ENCODE peak calls at places on chromosomes 11 and 22, in eight cellular contexts. I is Calu3, R is right atrium auricular region, U is neural crest cell, Q is B cell, C is GM13976, A is nephron progenitor cell, O is brain microvascular endothelial cell. B is an unnamed sample.

GRCh38 chr22:43449205-43449830 is 37.5 kb downstream of the MPPED1 start:
- DNase-seq in U (no peak), A (peak), I (no peak), C (no peak), R (no peak), O (no peak), Q (no peak), B (no peak)

GRCh38 chr11:44614281-44614680 is 48.8 kb downstream of the CD82 start:
- DNase-seq in I (no peak), R (no peak), Q (no peak), C (no peak), O (no peak), A (no peak), U (no peak), B (no peak)

GRCh38 chr11:27305751-27306150 is 57.3 kb downstream of the CCDC34 start:
- DNase-seq in U (no peak), R (no peak), A (no peak), O (no peak), Q (no peak), C (no peak), I (no peak), B (no peak)

GRCh38 chr11:76793391-76793811 is 10.2 kb downstream of the TSKU start:
- DNase-seq in U (no peak), A (no peak), O (no peak), R (peak), Q (no peak), I (no peak), C (peak), B (no peak)

GRCh38 chr22:19606332-19607197 is 82.4 kb upstream of the CLDN5 start:
- DNase-seq in I (no peak), O (no peak), C (no peak), A (no peak), Q (no peak), R (no peak), U (no peak), B (no peak)

GRCh38 chr11:31986201-31986889 is 104.5 kb upstream of the RCN1 start:
- DNase-seq in I (no peak), R (no peak), O (no peak), C (no peak), A (no peak), U (no peak), Q (no peak), B (no peak)

GRCh38 chr11:72352859-72353551 is 81.3 kb downstream of the CLPB start:
- DNase-seq in Q (no peak), I (no peak), C (peak), U (peak), R (no peak), O (peak), A (peak), B (peak)

GRCh38 chr11:45233121-45233803 is 52.9 kb downstream of the SYT13 start:
- DNase-seq in Q (peak), U (peak), C (peak), R (peak), A (peak), I (peak), O (peak), B (peak)

GRCh38 chr11:133794205-133794604 is 51.1 kb downstream of the SPATA19 start:
- DNase-seq in O (no peak), Q (no peak), A (no peak), I (no peak), C (no peak), U (no peak), R (no peak), B (no peak)

GRCh38 chr11:11280826-11281225 is 72.2 kb downstream of the CSNK2A3 start:
- DNase-seq in A (no peak), C (no peak), I (no peak), O (no peak), U (no peak), R (no peak), Q (no peak), B (no peak)

GRCh38 chr11:127713226-127713625 is 712.7 kb upstream of the KIRREL3 start:
- DNase-seq in C (no peak), O (no peak), Q (no peak), I (no peak), A (no peak), R (no peak), U (no peak), B (no peak)

GRCh38 chr22:42887523-42888507 is 30.7 kb upstream of the ARFGAP3 start:
- DNase-seq in R (no peak), Q (no peak), U (no peak), A (no peak), I (peak), O (no peak), C (no peak), B (no peak)

GRCh38 chr22:49693416-49693815 is 134.3 kb downstream of the BRD1 start:
- DNase-seq in U (no peak), C (no peak), R (no peak), I (no peak), O (no peak), A (no peak), Q (no peak), B (no peak)

GRCh38 chr11:17544181-17544622 is at the start of gene USH1C:
- DNase-seq in C (no peak), I (peak), O (no peak), R (no peak), U (peak), Q (peak), A (peak), B (no peak)

GRCh38 chr22:42621505-42622002 is 6.9 kb upstream of the POLDIP3 start:
- DNase-seq in Q (peak), A (peak), C (peak), O (peak), R (peak), U (peak), I (peak), B (peak)

GRCh38 chr11:15635501-15635900 is 520.8 kb downstream of the INSC start:
- DNase-seq in Q (no peak), C (no peak), R (no peak), I (no peak), U (no peak), O (no peak), A (no peak), B (no peak)

GRCh38 chr11:12232819-12233601 is 122.6 kb downstream of the MICAL2 start:
- DNase-seq in Q (no peak), U (no peak), I (no peak), R (no peak), C (no peak), O (peak), A (no peak), B (no peak)

GRCh38 chr11:74780277-74780870 is 31.7 kb downstream of the RNF169 start:
- DNase-seq in A (no peak), C (no peak), U (no peak), I (no peak), R (no peak), O (no peak), Q (no peak), B (no peak)

GRCh38 chr11:126355926-126356897 is 726 bp downstream of the ST3GAL4 start:
- DNase-seq in R (no peak), I (no peak), Q (peak), A (no peak), U (no peak), O (no peak), C (peak), B (peak)

GRCh38 chr22:46586123-46586519 is 34.1 kb upstream of the GRAMD4 start:
- DNase-seq in Q (no peak), R (no peak), A (no peak), C (no peak), I (no peak), O (no peak), U (no peak), B (no peak)

GRCh38 chr11:78460468-78460867 is 42.8 kb upstream of the GAB2 start:
- DNase-seq in R (no peak), U (no peak), O (peak), I (no peak), Q (no peak), A (no peak), C (peak), B (no peak)

GRCh38 chr11:120717623-120718022 is 206.1 kb downstream of the GRIK4 start:
- DNase-seq in O (no peak), A (no peak), Q (no peak), R (no peak), C (no peak), U (no peak), I (no peak), B (no peak)

GRCh38 chr11:30919389-30920172 is 333.4 kb upstream of the MPPED2 start:
- DNase-seq in A (no peak), C (no peak), I (no peak), R (no peak), O (no peak), U (no peak), Q (no peak), B (no peak)

GRCh38 chr11:30911247-30911646 is 325.1 kb upstream of the MPPED2 start:
- DNase-seq in I (no peak), A (no peak), O (no peak), R (no peak), Q (no peak), C (no peak), U (no peak), B (no peak)

GRCh38 chr11:30917859-30918478 is 331.8 kb upstream of the MPPED2 start:
- DNase-seq in R (no peak), A (peak), O (peak), Q (peak), U (peak), C (peak), I (peak), B (no peak)

GRCh38 chr11:30916764-30917163 is 330.6 kb upstream of the MPPED2 start:
- DNase-seq in Q (no peak), I (no peak), C (no peak), U (no peak), O (no peak), R (no peak), A (no peak), B (no peak)

DNA sequence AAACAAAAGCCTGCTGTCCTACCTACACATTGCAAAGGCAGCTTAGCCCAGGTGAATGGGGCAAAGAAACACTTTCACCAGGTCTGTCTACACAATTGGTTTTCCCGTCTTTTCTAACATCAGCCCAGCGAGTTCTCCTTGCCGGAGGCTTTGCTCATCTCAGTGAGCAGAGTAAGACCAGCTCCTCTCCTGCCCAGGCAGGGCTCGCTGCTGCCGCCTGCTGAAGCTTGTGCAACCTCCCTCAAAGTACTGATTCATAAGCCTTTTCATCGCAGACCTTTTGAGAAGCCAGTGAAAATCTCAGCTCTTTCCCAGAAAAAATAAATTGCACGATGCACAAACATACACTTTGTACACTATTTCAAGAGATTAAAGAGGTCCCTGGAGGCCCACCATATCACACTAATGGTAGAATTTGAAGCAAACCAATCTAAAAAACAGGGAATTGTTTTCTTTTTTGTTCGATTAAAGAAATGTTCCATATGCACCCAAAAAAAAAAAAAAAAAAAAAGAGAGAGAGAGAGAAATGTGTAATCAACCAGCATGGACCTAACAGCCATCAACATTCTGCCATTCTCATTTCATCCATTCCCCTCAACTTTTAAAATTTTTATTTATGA is 328.1 kb upstream of the MPPED2 start:
- DNase-seq in C (peak), U (peak), O (peak), A (peak), Q (peak), I (peak), R (peak), B (peak)
- TF ChIP-seq CTCF in C (peak), U (peak), O (peak), A (peak), Q (no peak), I (peak), R (peak), B (no peak)

GRCh38 chr11:24234822-24235508 is 261.9 kb upstream of the LUZP2 start:
- DNase-seq in I (peak), C (no peak), U (no peak), R (no peak), Q (no peak), A (no peak), O (peak), B (no peak)
- TF ChIP-seq CTCF in I (no peak), C (no peak), U (no peak), R (no peak), Q (no peak), A (no peak), O (peak), B (no peak)

DNA sequence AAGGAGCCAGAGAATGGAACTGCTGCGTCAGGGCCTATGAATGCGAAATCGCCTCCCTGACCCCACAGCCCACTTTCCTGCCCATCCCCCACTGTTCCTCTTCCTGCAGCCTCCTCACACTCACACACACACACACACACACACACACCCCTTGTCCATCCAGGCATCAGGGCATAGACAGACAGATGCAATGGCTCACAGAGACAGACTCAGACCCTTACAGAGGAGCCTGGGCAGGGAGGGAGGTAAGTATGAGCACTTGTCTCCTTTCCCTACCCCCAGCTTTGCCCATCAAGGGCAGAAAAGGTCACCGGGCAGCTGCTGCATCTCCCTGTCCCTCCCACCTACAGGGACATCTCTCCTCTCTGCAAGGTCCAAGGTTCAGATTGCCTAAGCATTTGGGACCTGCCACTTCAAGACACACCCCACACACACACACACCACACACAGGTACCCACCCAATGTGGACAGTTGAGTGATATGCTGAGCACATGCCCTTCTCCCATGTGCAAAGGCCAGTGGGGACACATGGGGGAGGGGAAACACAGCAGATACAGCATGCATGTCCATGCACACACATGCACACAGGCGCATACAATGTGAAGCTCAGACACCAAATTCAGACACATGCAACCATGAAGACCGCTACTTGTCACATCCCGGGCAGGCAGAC is 2.0 kb upstream of the NRXN2 start:
- DNase-seq in R (no peak), Q (no peak), O (no peak), U (no peak), A (no peak), C (no peak), I (no peak), B (no peak)
- TF ChIP-seq CTCF in R (no peak), Q (no peak), O (no peak), U (no peak), A (no peak), C (no peak), I (no peak), B (no peak)

DNA sequence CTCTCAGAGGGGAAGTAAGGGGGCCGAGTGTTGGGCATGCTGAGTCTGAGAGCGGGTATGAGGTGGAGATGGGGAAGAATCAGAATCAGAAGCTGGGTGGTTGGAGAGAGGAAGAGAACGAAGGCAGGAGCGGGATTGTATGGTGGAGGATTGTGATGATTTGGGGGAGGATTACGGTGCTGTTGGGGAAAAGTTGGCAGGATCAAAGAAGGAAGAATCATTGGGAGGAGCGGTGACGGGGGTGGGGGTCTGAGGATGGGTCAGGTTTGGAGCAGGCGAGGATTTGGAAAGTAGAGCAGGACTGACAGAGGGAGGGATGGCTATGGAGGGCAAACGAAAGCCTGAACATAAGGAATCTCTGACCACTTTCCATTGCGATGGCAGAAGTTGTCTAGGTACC is 22.1 kb downstream of the ZNF195 start:
- DNase-seq in O (no peak), I (no peak), R (no peak), Q (no peak), U (no peak), C (no peak), A (no peak), B (no peak)
- TF ChIP-seq CTCF in O (no peak), I (no peak), R (no peak), Q (no peak), U (no peak), C (no peak), A (no peak), B (no peak)

GRCh38 chr11:57751676-57752253 is at the start of gene BTBD18:
- DNase-seq in R (no peak), I (peak), A (no peak), Q (peak), O (peak), C (peak), U (no peak), B (no peak)
- TF ChIP-seq CTCF in R (peak), I (peak), A (peak), Q (peak), O (peak), C (peak), U (peak), B (no peak)

GRCh38 chr11:68509105-68509504 is 48.6 kb downstream of the PPP6R3 start:
- DNase-seq in I (no peak), Q (no peak), R (no peak), O (no peak), A (no peak), U (no peak), C (no peak), B (no peak)

GRCh38 chr11:68504432-68505066 is 44.0 kb downstream of the PPP6R3 start:
- DNase-seq in A (no peak), C (no peak), R (no peak), I (no peak), U (no peak), O (no peak), Q (no peak), B (no peak)

GRCh38 chr11:68508425-68508824 is 47.9 kb downstream of the PPP6R3 start:
- DNase-seq in O (no peak), Q (no peak), R (no peak), I (no peak), U (no peak), C (no peak), A (no peak), B (no peak)

GRCh38 chr11:68505596-68505995 is 45.0 kb downstream of the PPP6R3 start:
- DNase-seq in C (no peak), R (no peak), I (no peak), O (peak), Q (no peak), U (no peak), A (no peak), B (no peak)

DNA sequence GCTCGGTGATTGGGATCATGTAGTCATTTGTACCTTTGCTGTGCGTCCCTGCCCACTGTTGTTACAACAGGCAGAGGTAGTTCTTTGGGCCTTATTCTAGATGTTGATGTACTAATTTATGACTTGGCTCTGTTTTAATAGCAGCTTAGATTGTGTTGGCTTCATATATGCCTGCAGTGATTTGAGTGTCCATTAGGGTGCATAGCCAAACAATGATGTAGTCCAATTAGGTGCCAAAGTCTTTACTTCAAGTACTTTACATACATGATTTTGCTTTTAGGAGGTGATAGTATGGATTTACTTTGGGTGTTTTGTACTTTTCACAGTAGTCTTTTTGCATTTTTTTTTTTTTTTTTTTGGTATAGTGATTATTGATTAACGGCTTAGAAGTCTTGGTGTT is 46.4 kb downstream of the PPP6R3 start:
- DNase-seq in O (no peak), A (no peak), Q (no peak), I (no peak), C (no peak), R (no peak), U (no peak), B (no peak)
- TF ChIP-seq CTCF in O (peak), A (no peak), Q (no peak), I (no peak), C (no peak), R (no peak), U (no peak), B (no peak)

GRCh38 chr11:235180-235997 is 753 bp downstream of the SIRT3 start:
- DNase-seq in Q (no peak), R (no peak), I (no peak), U (no peak), A (no peak), C (peak), O (no peak), B (no peak)

GRCh38 chr11:236774-237767 is at the start of gene PSMD13:
- DNase-seq in I (peak), R (peak), U (peak), Q (peak), O (peak), C (peak), A (peak), B (peak)

GRCh38 chr11:232783-233565 is 3.2 kb downstream of the SIRT3 start:
- DNase-seq in A (no peak), U (no peak), R (no peak), I (no peak), C (no peak), O (no peak), Q (no peak), B (no peak)

GRCh38 chr11:240315-240714 is 3.5 kb downstream of the PSMD13 start:
- DNase-seq in C (no peak), O (no peak), A (no peak), Q (no peak), R (no peak), I (no peak), U (no peak), B (no peak)

GRCh38 chr11:235998-236773 is at the start of gene SIRT3:
- DNase-seq in C (peak), O (peak), Q (peak), R (peak), A (peak), I (peak), U (peak), B (peak)
- TF ChIP-seq CTCF in C (no peak), O (peak), Q (no peak), R (no peak), A (no peak), I (no peak), U (no peak), B (no peak)

DNA sequence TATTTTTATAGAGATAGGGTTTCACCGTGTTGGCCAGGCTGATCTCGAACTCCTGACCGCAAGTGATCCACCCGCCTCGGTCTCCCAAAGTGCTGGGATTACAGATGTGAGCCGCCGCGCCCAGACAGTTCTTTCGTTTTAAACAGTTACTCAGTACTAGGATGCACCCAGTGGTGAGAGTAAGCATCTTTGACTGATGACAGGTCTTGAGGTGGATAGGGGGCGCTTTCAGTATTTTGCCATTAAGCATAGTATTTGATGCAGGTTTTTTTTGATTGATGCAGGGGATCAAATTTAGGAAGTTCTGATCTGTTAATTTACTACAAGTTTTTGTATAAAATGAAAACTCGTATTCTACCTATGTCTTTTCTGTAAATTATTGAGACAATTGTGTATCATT is 13.2 kb upstream of the TRIM34 start:
- DNase-seq in U (no peak), Q (no peak), I (no peak), A (no peak), C (no peak), R (no peak), O (no peak), B (no peak)
- TF ChIP-seq CTCF in U (no peak), Q (no peak), I (no peak), A (no peak), C (no peak), R (no peak), O (peak), B (no peak)

B was measured in mesothelial cell of epicardium.